ENCODE peak calls at places on chromosome 20, in five cellular contexts. C is mesothelial cell of epicardium, M is fibroblast of pulmonary artery, T is NB4, O is body of pancreas. V is an unnamed sample.

GRCh38 chr20:25588491-25588890 is 3.2 kb upstream of the NINL start:
- DNase-seq in C (no peak), M (no peak), T (no peak), O (no peak), V (no peak)

GRCh38 chr20:53839423-53840176 is 230.8 kb downstream of the BCAS1 start:
- DNase-seq in C (no peak), M (no peak), T (peak; percentile 95), O (peak; percentile 67), V (no peak)

GRCh38 chr20:38471987-38472512 is 593 bp upstream of the RALGAPB start:
- DNase-seq in C (no peak), M (no peak), T (no peak), O (no peak), V (no peak)

GRCh38 chr20:40513010-40513409 is 176.0 kb downstream of the MAFB start:
- DNase-seq in C (no peak), M (no peak), T (no peak), O (no peak), V (no peak)

GRCh38 chr20:33277471-33278441 is 5.3 kb upstream of the BPIFB1 start:
- DNase-seq in C (no peak), M (no peak), T (no peak), O (peak; percentile 55), V (no peak)

GRCh38 chr20:56289652-56290051 is 41.1 kb downstream of the MC3R start:
- DNase-seq in C (no peak), M (no peak), T (no peak), O (no peak), V (no peak)

GRCh38 chr20:45153756-45154155 is 20.9 kb upstream of the PI3 start:
- DNase-seq in C (no peak), M (no peak), T (peak; percentile 74), O (no peak), V (no peak)

GRCh38 chr20:63518946-63519764 is 1.4 kb upstream of the PPDPF start:
- DNase-seq in C (peak; percentile 17), M (no peak), T (no peak), O (no peak), V (no peak)

GRCh38 chr20:51613576-51613975 is 71.1 kb upstream of the NFATC2 start:
- DNase-seq in C (no peak), M (no peak), T (no peak), O (no peak), V (no peak)

GRCh38 chr20:53735536-53736050 is 142.0 kb upstream of the ZNF217 start:
- DNase-seq in C (no peak), M (peak; percentile 94), T (peak; percentile 86), O (no peak), V (no peak)

GRCh38 chr20:44967207-44967807 is 995 bp downstream of the STK4 start:
- DNase-seq in C (no peak), M (no peak), T (peak; percentile 76), O (no peak), V (no peak)

DNA sequence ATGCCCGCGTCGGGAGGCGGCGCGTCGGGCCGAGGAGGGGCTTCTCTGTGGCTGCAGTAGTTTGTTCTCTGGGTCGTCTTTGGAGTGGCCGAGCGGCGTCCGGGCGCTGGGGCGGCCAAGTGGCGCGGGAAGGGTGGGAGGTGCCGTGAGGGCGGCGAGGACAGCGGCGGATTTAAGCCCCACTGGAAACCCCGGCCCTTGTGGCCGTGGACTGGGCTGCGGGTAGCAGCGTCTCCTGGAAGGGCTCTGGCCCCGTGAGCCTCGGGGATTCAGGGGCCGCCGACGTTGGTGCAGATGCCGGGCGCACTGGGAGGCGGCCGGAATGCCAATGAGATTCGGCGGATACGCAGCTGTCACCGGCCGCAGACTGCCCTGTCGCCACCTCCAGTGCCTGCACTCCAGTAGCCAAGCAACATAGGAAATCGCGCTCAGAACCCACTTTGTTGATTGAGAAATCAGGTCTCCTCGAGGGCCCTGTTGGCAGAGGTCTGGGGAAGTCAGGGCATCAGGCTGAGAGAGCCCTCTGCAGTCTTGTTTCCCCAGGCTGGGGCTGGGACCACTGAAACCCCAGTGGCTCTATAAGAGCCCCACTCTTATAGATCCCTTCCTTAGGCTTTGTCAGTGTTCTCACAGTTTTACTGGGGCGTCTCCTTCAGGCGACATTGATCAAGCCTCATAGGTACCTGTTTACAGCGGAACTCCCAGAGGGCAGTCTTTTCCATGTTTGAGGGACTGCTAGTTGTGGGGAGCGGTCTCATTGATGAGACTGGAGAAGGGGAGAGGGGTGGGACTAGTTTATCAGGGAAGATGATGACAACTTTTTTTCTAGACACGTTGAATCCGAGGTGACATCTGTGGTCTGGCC is 642 bp downstream of the GZF1 start:
- DNase-seq in C (no peak), M (peak; percentile 34), T (peak; percentile 86), O (peak; percentile 55), V (no peak)
- TF ChIP-seq CTCF in C (no peak), M (no peak), T (no peak), O (no peak), V (no peak)

GRCh38 chr20:12835999-12836398 is 172.8 kb upstream of the SPTLC3 start:
- DNase-seq in C (no peak), M (no peak), T (no peak), O (no peak), V (no peak)

GRCh38 chr20:12833861-12834260 is 174.9 kb upstream of the SPTLC3 start:
- DNase-seq in C (no peak), M (no peak), T (no peak), O (no peak), V (no peak)

GRCh38 chr20:12837646-12838045 is 171.1 kb upstream of the SPTLC3 start:
- DNase-seq in C (no peak), M (no peak), T (no peak), O (no peak), V (no peak)

DNA sequence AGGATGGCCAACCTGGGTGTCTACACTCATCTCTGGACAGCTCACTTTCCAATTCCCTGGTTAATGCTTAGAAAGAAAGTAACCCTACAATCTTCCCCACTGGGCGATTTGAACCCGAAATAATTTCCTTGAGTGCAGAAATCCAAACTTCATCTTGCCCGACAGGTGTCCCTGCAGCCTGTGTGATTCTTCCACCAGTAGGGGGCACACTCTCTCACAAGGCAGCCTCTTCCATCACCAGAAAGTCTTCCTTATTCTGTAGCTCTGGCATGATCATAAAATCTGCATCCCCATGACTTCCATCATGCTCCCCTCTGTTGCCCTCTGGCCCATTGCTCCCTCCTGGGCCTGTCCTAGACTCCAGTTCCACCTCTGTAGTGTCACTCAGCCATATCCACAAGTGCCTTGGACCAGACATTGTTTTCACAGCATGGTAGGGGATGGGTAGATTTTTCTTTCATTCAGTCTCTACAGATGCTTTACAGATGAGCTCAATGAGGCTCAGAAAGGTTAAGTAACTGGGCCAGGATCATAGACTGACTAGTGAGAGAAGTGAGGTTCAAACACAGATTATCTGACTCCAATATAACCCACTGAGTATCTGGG is 170.4 kb upstream of the SPTLC3 start:
- DNase-seq in C (no peak), M (no peak), T (peak; percentile 31), O (no peak), V (no peak)
- TF ChIP-seq CTCF in C (peak; percentile 54), M (no peak), T (peak; percentile 79), O (no peak), V (peak; percentile 20)

DNA sequence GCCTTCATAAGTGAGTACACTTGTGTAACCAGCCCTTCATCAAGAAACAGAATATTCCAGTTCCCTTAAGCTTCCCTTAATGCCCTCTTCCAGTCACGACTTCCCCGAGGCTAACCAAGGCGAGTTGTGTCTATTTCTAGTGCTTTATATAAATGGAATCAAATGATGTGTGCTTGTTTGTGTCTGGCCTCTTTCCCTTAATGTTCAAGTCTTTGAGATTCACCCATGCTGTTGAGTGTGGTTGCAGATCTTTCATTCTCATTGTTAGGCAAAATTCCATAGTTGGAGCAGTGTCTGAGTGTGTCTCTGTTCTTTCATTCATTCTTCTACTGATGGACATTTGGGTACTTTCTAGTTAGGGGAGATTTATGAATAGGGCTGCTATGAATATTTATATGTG is 135.0 kb downstream of the CEBPB start:
- DNase-seq in C (no peak), M (no peak), T (no peak), O (no peak), V (no peak)
- TF ChIP-seq CTCF in C (no peak), M (no peak), T (no peak), O (no peak), V (no peak)

GRCh38 chr20:419556-420168 is 11.6 kb downstream of the RBCK1 start:
- DNase-seq in C (no peak), M (no peak), T (no peak), O (no peak), V (no peak)
- TF ChIP-seq CTCF in C (no peak), M (no peak), T (no peak), O (no peak), V (no peak)

GRCh38 chr20:43409041-43409913 is 48.4 kb upstream of the SRSF6 start:
- DNase-seq in C (no peak), M (peak; percentile 73), T (peak; percentile 57), O (no peak), V (no peak)

DNA sequence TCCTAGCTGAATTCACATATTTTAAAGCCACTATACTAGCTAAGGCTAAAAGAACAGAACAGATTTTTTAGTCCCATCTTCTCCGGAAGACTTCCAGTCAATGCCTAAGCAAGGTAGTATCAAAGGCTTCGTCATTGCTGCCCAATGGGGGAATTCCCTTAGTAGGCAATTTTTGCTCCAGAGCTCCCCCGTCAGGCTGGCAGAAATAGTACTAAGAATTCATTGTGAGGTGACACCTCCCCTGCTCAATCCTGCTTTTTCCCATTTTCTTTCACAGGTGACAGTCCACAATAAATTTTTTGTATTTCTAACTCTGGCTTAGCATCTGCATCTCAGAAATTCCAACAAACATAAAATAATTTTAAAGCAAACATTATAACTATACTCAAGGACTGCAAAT is 52.8 kb upstream of the SRSF6 start:
- DNase-seq in C (no peak), M (peak; percentile 21), T (peak; percentile 21), O (no peak), V (no peak)
- TF ChIP-seq CTCF in C (no peak), M (peak; percentile 35), T (peak; percentile 53), O (no peak), V (no peak)